ENCODE peak calls at places on chromosomes 16 and 17, in five cellular contexts. S is NCI-H1092 treated with DMSO at 0.1 percent for 48 hours; F is activated CD4-positive, alpha-beta T cell treated with anti-CD3 and anti-CD28 coated beads for 24 hours; X is COR-L47; R is cardiac muscle cell. L is an unnamed sample.

GRCh38 chr17:49021095-49021767 is 24.0 kb downstream of the IGF2BP1 start:
- DNase-seq in S (no peak), F (no peak), X (no peak), R (no peak), L (no peak)

GRCh38 chr17:49880291-49881053 is 32.6 kb upstream of the TAC4 start:
- DNase-seq in S (peak; percentile 8), F (peak; percentile 72), X (peak; percentile 66), R (peak; percentile 90), L (peak; percentile 90)

GRCh38 chr16:19375561-19376158 is 42.0 kb upstream of the TMC5 start:
- DNase-seq in S (peak; percentile 65), F (peak; percentile 8), X (peak; percentile 35), R (peak; percentile 59), L (peak; percentile 59)

GRCh38 chr17:15655162-15655561 is 28.9 kb downstream of the TRIM16 start:
- DNase-seq in S (no peak), F (no peak), X (no peak), R (no peak), L (peak; percentile 16)

GRCh38 chr17:80446645-80447405 is 29.6 kb downstream of the NPTX1 start:
- DNase-seq in S (no peak), F (no peak), X (no peak), R (no peak), L (no peak)

GRCh38 chr17:78023042-78023441 is 64.5 kb downstream of the TNRC6C start:
- DNase-seq in S (no peak), F (no peak), X (no peak), R (no peak), L (no peak)

GRCh38 chr16:24070851-24071250 is 185.3 kb upstream of the CACNG3 start:
- DNase-seq in S (peak; percentile 39), F (peak; percentile 11), X (no peak), R (peak; percentile 64), L (peak; percentile 55)

GRCh38 chr17:35089846-35090193 is 26.3 kb upstream of the RFFL start:
- DNase-seq in S (no peak), F (peak; percentile 37), X (no peak), R (peak; percentile 7), L (no peak)

GRCh38 chr17:83200231-83200699 is 120.9 kb downstream of the METRNL start:
- DNase-seq in S (no peak), F (no peak), X (no peak), R (no peak), L (no peak)

GRCh38 chr17:77373298-77374169 is 232.8 kb downstream of the SEC14L1 start:
- DNase-seq in S (peak; percentile 38), F (no peak), X (no peak), R (no peak), L (no peak)

GRCh38 chr17:17313350-17313991 is 10.3 kb downstream of the NT5M start:
- DNase-seq in S (no peak), F (peak; percentile 50), X (no peak), R (peak; percentile 62), L (no peak)

GRCh38 chr17:63514477-63514876 is 8.7 kb upstream of the KCNH6 start:
- DNase-seq in S (no peak), F (no peak), X (no peak), R (no peak), L (no peak)

GRCh38 chr17:1941241-1942065 is 83.7 kb downstream of the RTN4RL1 start:
- DNase-seq in S (no peak), F (no peak), X (no peak), R (no peak), L (no peak)

GRCh38 chr17:8803531-8804416 is 4.6 kb upstream of the MFSD6L start:
- DNase-seq in S (no peak), F (no peak), X (no peak), R (peak; percentile 53), L (no peak)

GRCh38 chr17:63911657-63912100 is 621 bp upstream of the CSHL1 start:
- DNase-seq in S (peak; percentile 26), F (peak; percentile 49), X (no peak), R (peak; percentile 48), L (no peak)

GRCh38 chr16:87086156-87086555 is 231.0 kb downstream of the C16orf95 start:
- DNase-seq in S (no peak), F (no peak), X (no peak), R (no peak), L (no peak)

GRCh38 chr16:25751230-25751629 is 59.5 kb downstream of the HS3ST4 start:
- DNase-seq in S (no peak), F (no peak), X (no peak), R (no peak), L (no peak)

GRCh38 chr16:78993342-78993741 is 607.2 kb downstream of the MAF start:
- DNase-seq in S (peak; percentile 65), F (no peak), X (peak; percentile 73), R (peak; percentile 73), L (no peak)

GRCh38 chr17:36736201-36737156 is 135.1 kb downstream of the MRM1 start:
- DNase-seq in S (no peak), F (no peak), X (no peak), R (no peak), L (no peak)

GRCh38 chr17:58006563-58006923 is 503 bp downstream of the SRSF1 start:
- DNase-seq in S (peak; percentile 56), F (peak; percentile 67), X (peak; percentile 83), R (peak; percentile 87), L (peak; percentile 62)

GRCh38 chr17:67285360-67285759 is 40.4 kb upstream of the HELZ start:
- DNase-seq in S (no peak), F (no peak), X (no peak), R (no peak), L (no peak)

GRCh38 chr17:66373944-66374817 is 71.8 kb downstream of the PRKCA start:
- DNase-seq in S (peak; percentile 79), F (peak; percentile 24), X (peak; percentile 48), R (peak; percentile 69), L (no peak)

GRCh38 chr16:86342161-86342560 is 168.2 kb upstream of the FOXF1 start:
- DNase-seq in S (no peak), F (no peak), X (no peak), R (no peak), L (no peak)

GRCh38 chr17:55588446-55588845 is 77.2 kb upstream of the SMIM36 start:
- DNase-seq in S (no peak), F (no peak), X (no peak), R (no peak), L (no peak)

GRCh38 chr16:81633147-81633619 is 145.9 kb upstream of the PLCG2 start:
- DNase-seq in S (no peak), F (no peak), X (no peak), R (no peak), L (no peak)

L was measured in HAP-1.